ENCODE peak calls at places on chromosomes 7 and 10, in ten cellular contexts. Y, J, S, V, I, O, Z, L, N and R are unnamed samples.

GRCh38 chr7:11648980-11649379 is 183.0 kb downstream of the THSD7A start:
- DNase-seq in Y (no peak), J (no peak), S (no peak), V (peak), I (no peak), O (no peak), Z (no peak), L (no peak), N (no peak), R (no peak)

GRCh38 chr10:8319704-8320103 is 265.2 kb downstream of the GATA3 start:
- DNase-seq in Y (no peak), J (no peak), S (no peak), V (no peak), I (no peak), O (no peak), Z (no peak), L (no peak), N (no peak), R (no peak)

GRCh38 chr10:31940839-31941653 is 12.4 kb upstream of the ARHGAP12 start:
- DNase-seq in Y (no peak), J (peak), S (peak), V (peak), I (peak), O (no peak), Z (no peak), L (no peak), N (peak), R (no peak)

GRCh38 chr10:131657318-131657984 is 243.4 kb upstream of the PPP2R2D start:
- DNase-seq in Y (no peak), J (no peak), S (peak), V (no peak), I (no peak), O (no peak), Z (no peak), L (no peak), N (no peak), R (peak)

GRCh38 chr10:128173383-128173782 is 47.2 kb upstream of the MKI67 start:
- DNase-seq in Y (no peak), J (no peak), S (no peak), V (peak), I (no peak), O (no peak), Z (no peak), L (no peak), N (no peak), R (no peak)

GRCh38 chr10:11869743-11870460 is 46.7 kb downstream of the PROSER2 start:
- DNase-seq in Y (no peak), J (no peak), S (no peak), V (no peak), I (no peak), O (no peak), Z (no peak), L (no peak), N (no peak), R (no peak)

GRCh38 chr10:63462442-63462841 is 3.3 kb downstream of the JMJD1C start:
- DNase-seq in Y (no peak), J (no peak), S (no peak), V (no peak), I (no peak), O (no peak), Z (no peak), L (no peak), N (no peak), R (no peak)

GRCh38 chr10:130062201-130062600 is 48.4 kb downstream of the C10orf143 start:
- DNase-seq in Y (no peak), J (no peak), S (no peak), V (no peak), I (no peak), O (no peak), Z (no peak), L (no peak), N (no peak), R (no peak)

GRCh38 chr10:14039968-14040668 is 290.6 kb downstream of the FRMD4A start:
- DNase-seq in Y (no peak), J (no peak), S (no peak), V (no peak), I (no peak), O (no peak), Z (no peak), L (no peak), N (no peak), R (no peak)

GRCh38 chr7:27549621-27550020 is 113.1 kb downstream of the HIBADH start:
- DNase-seq in Y (no peak), J (no peak), S (no peak), V (no peak), I (no peak), O (no peak), Z (no peak), L (no peak), N (no peak), R (no peak)

GRCh38 chr10:17872191-17873091 is 63.3 kb downstream of the MRC1 start:
- DNase-seq in Y (no peak), J (peak), S (no peak), V (peak), I (peak), O (peak), Z (no peak), L (no peak), N (no peak), R (no peak)

GRCh38 chr7:156928406-156928747 is 21.1 kb upstream of the NOM1 start:
- DNase-seq in Y (no peak), J (no peak), S (no peak), V (no peak), I (no peak), O (no peak), Z (no peak), L (no peak), N (no peak), R (no peak)

GRCh38 chr7:113370910-113371309 is 252.6 kb upstream of the SMIM30 start:
- DNase-seq in Y (no peak), J (no peak), S (no peak), V (no peak), I (no peak), O (no peak), Z (no peak), L (no peak), N (no peak), R (no peak)

GRCh38 chr10:2784766-2785165 is 282.6 kb upstream of the PFKP start:
- DNase-seq in Y (no peak), J (no peak), S (no peak), V (no peak), I (no peak), O (no peak), Z (no peak), L (no peak), N (no peak), R (no peak)

GRCh38 chr7:27555670-27556069 is 107.0 kb downstream of the HIBADH start:
- DNase-seq in Y (no peak), J (no peak), S (no peak), V (no peak), I (no peak), O (no peak), Z (no peak), L (no peak), N (no peak), R (no peak)

GRCh38 chr7:44372560-44373417 is 47.4 kb upstream of the CAMK2B start:
- DNase-seq in Y (no peak), J (no peak), S (no peak), V (no peak), I (no peak), O (no peak), Z (no peak), L (no peak), N (no peak), R (no peak)

GRCh38 chr7:95584752-95585425 is 11.4 kb downstream of the PDK4 start:
- DNase-seq in Y (no peak), J (no peak), S (no peak), V (no peak), I (no peak), O (no peak), Z (no peak), L (no peak), N (no peak), R (no peak)

GRCh38 chr10:88315746-88316145 is 267.4 kb downstream of the RNLS start:
- DNase-seq in Y (no peak), J (no peak), S (no peak), V (no peak), I (no peak), O (no peak), Z (no peak), L (no peak), N (no peak), R (no peak)

GRCh38 chr7:47088329-47089067 is 493.4 kb downstream of the TNS3 start:
- DNase-seq in Y (no peak), J (peak), S (peak), V (peak), I (peak), O (peak), Z (peak), L (peak), N (peak), R (no peak)

GRCh38 chr10:84423729-84424128 is 95.3 kb downstream of the CCSER2 start:
- DNase-seq in Y (no peak), J (no peak), S (no peak), V (no peak), I (no peak), O (no peak), Z (no peak), L (no peak), N (no peak), R (no peak)
- H3K27ac ChIP-seq in Y (no peak), J (no peak), S (no peak), V (peak), I (peak), O (no peak), Z (no peak), L (peak), N (peak), R (no peak)

GRCh38 chr10:114077815-114078219 is 34.2 kb downstream of the ADRB1 start:
- DNase-seq in Y (no peak), J (no peak), S (no peak), V (no peak), I (no peak), O (peak), Z (no peak), L (no peak), N (no peak), R (no peak)
- TF ChIP-seq CTCF in Y (no peak), J (no peak), S (no peak), V (peak), I (no peak), O (peak), Z (no peak), L (no peak), N (no peak), R (no peak)

GRCh38 chr7:140923358-140924006 is 1.2 kb downstream of the BRAF start:
- DNase-seq in Y (peak), J (peak), S (no peak), V (peak), I (no peak), O (peak), Z (peak), L (no peak), N (no peak), R (no peak)

GRCh38 chr7:140924019-140924820 is 509 bp downstream of the BRAF start:
- DNase-seq in Y (peak), J (peak), S (peak), V (peak), I (peak), O (peak), Z (peak), L (peak), N (peak), R (peak)

GRCh38 chr7:140924821-140925421 is at the start of gene BRAF:
- DNase-seq in Y (peak), J (peak), S (peak), V (peak), I (peak), O (peak), Z (peak), L (peak), N (peak), R (peak)

GRCh38 chr7:140920745-140921144 is 4.0 kb downstream of the BRAF start:
- DNase-seq in Y (no peak), J (no peak), S (no peak), V (no peak), I (no peak), O (no peak), Z (no peak), L (no peak), N (no peak), R (no peak)

DNA sequence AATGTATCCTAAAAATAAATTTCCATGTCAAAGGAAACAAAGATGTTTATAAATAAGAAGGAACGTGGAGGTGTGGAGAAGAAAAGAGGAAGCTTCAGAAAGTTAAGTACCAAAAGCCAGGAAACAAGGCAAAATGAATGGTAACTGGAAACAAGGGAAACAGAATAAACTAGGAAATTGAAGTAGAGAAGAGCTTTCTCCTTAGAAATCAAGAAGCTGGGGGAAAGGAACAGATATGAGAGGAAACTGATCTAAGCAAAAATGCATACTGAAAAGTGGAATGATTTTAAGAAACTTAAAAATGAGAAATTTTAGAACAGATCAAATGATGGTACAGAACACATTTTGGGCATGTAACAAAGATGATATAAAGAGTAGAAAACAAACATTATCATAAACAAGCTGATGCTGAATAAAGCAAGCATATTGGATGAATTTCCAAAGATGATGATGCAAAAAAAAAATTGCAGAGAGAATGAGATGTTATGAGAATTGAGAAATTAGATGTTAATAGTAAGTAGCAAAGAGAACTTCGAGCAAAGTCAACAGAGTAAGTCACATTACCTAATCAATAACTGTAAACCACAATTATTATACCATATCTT is 1.9 kb downstream of the BRAF start:
- DNase-seq in Y (no peak), J (no peak), S (no peak), V (no peak), I (no peak), O (no peak), Z (no peak), L (no peak), N (no peak), R (no peak)
- H3K4me3 ChIP-seq in Y (no peak), J (peak), S (peak), V (no peak), I (peak), O (peak), Z (peak), L (peak), N (peak), R (peak)

DNA sequence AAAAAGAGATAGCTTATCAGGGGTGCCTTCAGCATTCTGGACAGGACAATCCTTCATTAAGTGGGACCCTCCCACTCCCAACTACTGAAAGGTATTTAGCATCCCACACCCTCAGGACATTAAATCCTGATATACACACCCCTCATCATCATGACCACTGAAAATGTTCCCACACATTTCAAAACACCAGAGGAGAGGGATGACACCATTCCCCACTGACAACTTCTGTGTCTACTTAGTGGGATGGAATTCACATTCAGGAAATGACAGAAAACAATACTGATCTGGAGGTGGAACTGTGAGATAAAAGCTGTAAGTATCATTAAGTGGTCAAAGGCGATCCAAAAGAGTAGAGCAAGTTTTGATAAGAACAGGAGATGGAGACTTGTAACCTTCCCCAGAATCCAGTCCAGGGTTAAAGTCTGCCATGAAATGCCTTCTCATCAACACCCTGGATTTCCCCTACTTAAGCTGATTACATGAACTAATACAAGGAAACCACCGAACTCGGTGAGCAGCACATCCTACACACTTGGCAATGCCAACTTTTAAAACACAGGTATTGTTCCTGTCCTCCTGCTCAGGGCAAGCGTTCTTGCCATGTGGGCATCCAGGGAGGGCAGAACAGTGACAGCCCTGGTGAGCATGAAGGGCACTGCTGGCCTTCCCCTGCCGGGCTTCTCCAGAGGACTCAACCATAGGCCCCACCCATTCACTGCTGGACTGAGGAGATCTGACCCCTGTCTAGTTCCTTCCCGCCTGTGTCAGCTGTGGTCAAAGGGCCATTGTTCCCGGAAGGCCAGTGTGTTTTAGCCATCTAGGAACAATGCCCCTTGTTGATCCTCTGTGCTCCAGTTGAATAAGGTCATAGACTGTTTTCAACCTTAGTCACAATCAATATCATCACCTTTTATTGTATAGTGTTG is 85.0 kb downstream of the SGMS1 start:
- DNase-seq in Y (no peak), J (no peak), S (no peak), V (no peak), I (no peak), O (peak), Z (no peak), L (peak), N (no peak), R (no peak)
- H3K27ac ChIP-seq in Y (no peak), J (peak), S (no peak), V (no peak), I (no peak), O (no peak), Z (no peak), L (peak), N (peak), R (no peak)

DNA sequence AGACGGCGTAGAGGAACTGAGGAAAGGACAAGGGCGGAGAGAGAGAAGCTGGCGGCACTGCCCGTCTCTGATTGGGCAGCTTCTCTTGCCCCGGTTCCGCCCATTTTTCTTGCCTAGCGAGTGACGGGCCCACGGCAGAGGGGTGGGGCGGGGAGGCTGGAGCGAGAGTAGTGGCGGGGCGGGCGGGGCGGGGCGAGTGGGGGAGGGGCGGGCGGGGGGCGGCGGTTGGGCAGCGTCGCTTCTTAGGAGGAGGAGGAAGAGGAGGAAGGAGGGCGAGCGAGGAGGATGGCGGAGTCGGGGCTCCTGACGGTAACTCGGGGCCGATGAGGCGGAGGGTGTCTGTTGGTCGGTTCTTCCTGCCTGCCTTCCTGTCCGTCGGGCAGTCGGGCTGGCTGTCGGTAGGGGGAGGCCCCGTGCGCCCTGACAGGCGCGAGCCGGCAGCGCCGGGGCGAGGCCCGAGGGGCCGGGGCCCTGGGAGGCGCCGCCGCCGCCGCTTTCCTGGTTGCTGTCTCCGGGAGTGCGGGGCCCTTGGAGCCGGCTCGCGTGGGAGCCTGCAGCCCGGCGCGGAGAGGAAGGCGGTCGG is at the start of gene SHOC2:
- DNase-seq in Y (peak), J (peak), S (peak), V (no peak), I (peak), O (peak), Z (peak), L (peak), N (peak), R (peak)
- TF ChIP-seq CTCF in Y (no peak), J (peak), S (peak), V (peak), I (peak), O (peak), Z (peak), L (peak), N (no peak), R (no peak)

GRCh38 chr7:140060243-140060630 is 2.5 kb downstream of the PARP12 start:
- DNase-seq in Y (no peak), J (no peak), S (no peak), V (no peak), I (no peak), O (no peak), Z (no peak), L (no peak), N (no peak), R (no peak)

GRCh38 chr7:140061607-140061930 is 1.2 kb downstream of the PARP12 start:
- DNase-seq in Y (no peak), J (no peak), S (no peak), V (no peak), I (no peak), O (no peak), Z (no peak), L (no peak), N (no peak), R (no peak)

GRCh38 chr7:140062118-140062527 is 628 bp downstream of the PARP12 start:
- DNase-seq in Y (peak), J (peak), S (no peak), V (no peak), I (peak), O (no peak), Z (no peak), L (no peak), N (no peak), R (no peak)

GRCh38 chr7:140059288-140060242 is 3.2 kb downstream of the PARP12 start:
- DNase-seq in Y (peak), J (peak), S (no peak), V (peak), I (peak), O (no peak), Z (peak), L (no peak), N (peak), R (peak)

DNA sequence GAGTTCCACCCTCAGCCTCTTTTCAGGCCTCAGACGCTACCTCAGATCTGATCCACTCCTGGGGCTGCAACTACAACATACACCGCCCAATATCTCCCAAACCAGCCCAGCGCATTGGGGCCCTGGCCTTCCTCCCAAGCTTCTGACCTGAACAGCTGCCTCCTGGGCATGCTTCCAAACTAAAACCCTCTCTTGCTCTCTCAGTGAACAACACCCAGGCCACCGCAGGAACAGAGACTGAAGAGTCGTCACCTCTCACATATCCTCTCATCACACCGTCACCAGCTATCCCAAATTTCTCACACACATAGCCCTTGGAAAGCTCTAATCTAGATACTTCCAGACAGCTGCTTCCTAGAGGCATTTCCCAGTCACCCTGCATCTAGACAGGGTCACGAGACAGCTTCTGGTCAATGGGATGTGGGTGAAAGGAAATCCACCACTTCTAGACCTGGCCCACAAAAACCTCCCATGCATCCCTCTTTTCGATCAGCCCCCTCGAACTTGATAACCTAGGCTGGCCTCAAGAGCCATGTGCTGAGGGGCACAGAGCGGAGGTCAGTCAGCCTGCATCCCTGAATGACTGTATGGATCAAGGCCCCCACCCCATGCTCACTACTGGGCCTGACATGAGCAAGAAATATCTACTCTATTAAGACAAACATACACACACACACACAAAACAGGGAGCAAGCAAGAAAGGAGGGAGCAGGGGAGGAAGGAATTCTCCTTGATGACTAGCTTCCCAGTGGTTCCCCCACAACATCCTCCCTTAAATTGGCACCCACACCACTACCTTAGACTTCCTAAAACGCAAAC is 1.8 kb downstream of the PARP12 start:
- DNase-seq in Y (no peak), J (no peak), S (no peak), V (peak), I (peak), O (no peak), Z (peak), L (no peak), N (peak), R (no peak)
- H3K4me3 ChIP-seq in Y (peak), J (no peak), S (peak), V (no peak), I (peak), O (no peak), Z (no peak), L (no peak), N (no peak), R (peak)